ENCODE peak calls at places on chromosomes 7 and 10, in eight cellular contexts. C, R, M, O, D, U, F and G are unnamed samples.

GRCh38 chr7:4794591-4795350 is 19.3 kb downstream of the AP5Z1 start:
- DNase-seq in C (no peak), R (no peak), F (no peak), U (no peak), M (no peak), O (no peak), D (no peak), G (no peak)

GRCh38 chr10:111455776-111456426 is 379.1 kb downstream of the ADRA2A start:
- DNase-seq in R (no peak), M (no peak), D (no peak), F (no peak), C (no peak), U (peak), O (no peak), G (no peak)

GRCh38 chr7:67453580-67453979 is 456.9 kb downstream of the TYW1 start:
- DNase-seq in U (no peak), M (no peak), R (no peak), F (no peak), D (no peak), O (peak), C (no peak), G (no peak)

GRCh38 chr10:114437456-114438292 is 33.4 kb upstream of the AFAP1L2 start:
- DNase-seq in U (no peak), O (no peak), C (no peak), F (no peak), D (no peak), R (no peak), M (no peak), G (no peak)

GRCh38 chr7:138980575-138981285 is 459 bp downstream of the KIAA1549 start:
- DNase-seq in C (peak), F (no peak), M (peak), R (peak), U (no peak), D (peak), O (peak), G (peak)

GRCh38 chr10:14879801-14880193 is 1.1 kb downstream of the SUV39H2 start:
- DNase-seq in O (no peak), C (no peak), R (no peak), D (no peak), F (no peak), M (no peak), U (no peak), G (no peak)

GRCh38 chr7:117193564-117193963 is 129.3 kb downstream of the WNT2 start:
- DNase-seq in C (no peak), M (no peak), O (no peak), F (no peak), R (no peak), U (no peak), D (no peak), G (no peak)

GRCh38 chr7:94022550-94022949 is 18.4 kb upstream of the BET1 start:
- DNase-seq in O (no peak), C (peak), F (no peak), D (no peak), U (no peak), R (no peak), M (no peak), G (no peak)

GRCh38 chr7:77439572-77439971 is 23.4 kb upstream of the GSAP start:
- DNase-seq in U (no peak), M (peak), O (peak), D (no peak), C (no peak), F (no peak), R (no peak), G (no peak)